ENCODE peak calls at places on chromosomes 16 and 17, in eight cellular contexts. One of them, this sample, is unnamed.

GRCh38 chr16:88264641-88265285 is 118.0 kb upstream of the ZNF469 start:
- DNase-seq in ovary: peak; percentile 97
- DNase-seq in transverse colon: peak; percentile 86
- DNase-seq in stomach: peak; percentile 94
- DNase-seq in tibial nerve: peak; percentile 93
- DNase-seq in SK-N-SH: no peak
- DNase-seq in K562: peak; percentile 94
- DNase-seq in H1: peak; percentile 70
- DNase-seq in this sample: peak; percentile 99

GRCh38 chr17:67116045-67116575 is 71.8 kb downstream of the CACNG1 start:
- DNase-seq in ovary: no peak
- DNase-seq in transverse colon: no peak
- DNase-seq in stomach: no peak
- DNase-seq in tibial nerve: no peak
- DNase-seq in SK-N-SH: no peak
- DNase-seq in K562: no peak
- DNase-seq in H1: no peak
- DNase-seq in this sample: no peak

GRCh38 chr16:50519602-50520001 is 28.6 kb upstream of the NKD1 start:
- DNase-seq in ovary: no peak
- DNase-seq in transverse colon: no peak
- DNase-seq in stomach: no peak
- DNase-seq in tibial nerve: no peak
- DNase-seq in SK-N-SH: no peak
- DNase-seq in K562: no peak
- DNase-seq in H1: no peak
- DNase-seq in this sample: no peak

GRCh38 chr17:78802008-78802407 is 19.9 kb upstream of the CYTH1 start:
- DNase-seq in ovary: no peak
- DNase-seq in transverse colon: no peak
- DNase-seq in stomach: no peak
- DNase-seq in tibial nerve: no peak
- DNase-seq in SK-N-SH: no peak
- DNase-seq in K562: no peak
- DNase-seq in H1: no peak
- DNase-seq in this sample: no peak

GRCh38 chr17:57739402-57740224 is 5.5 kb downstream of the CCDC182 start:
- DNase-seq in ovary: no peak
- DNase-seq in transverse colon: no peak
- DNase-seq in stomach: no peak
- DNase-seq in tibial nerve: no peak
- DNase-seq in SK-N-SH: peak; percentile 76
- DNase-seq in K562: peak; percentile 53
- DNase-seq in H1: no peak
- DNase-seq in this sample: no peak

GRCh38 chr17:82353484-82353883 is 5.6 kb upstream of the TEX19 start:
- DNase-seq in ovary: no peak
- DNase-seq in transverse colon: no peak
- DNase-seq in stomach: no peak
- DNase-seq in tibial nerve: no peak
- DNase-seq in SK-N-SH: no peak
- DNase-seq in K562: no peak
- DNase-seq in H1: no peak
- DNase-seq in this sample: no peak

GRCh38 chr17:14203392-14203791 is 33.3 kb downstream of the CDRT15 start:
- DNase-seq in ovary: no peak
- DNase-seq in transverse colon: no peak
- DNase-seq in stomach: no peak
- DNase-seq in tibial nerve: no peak
- DNase-seq in SK-N-SH: no peak
- DNase-seq in K562: peak; percentile 37
- DNase-seq in H1: no peak
- DNase-seq in this sample: no peak

GRCh38 chr17:9802294-9802693 is 10.9 kb upstream of the DHRS7C start:
- DNase-seq in ovary: no peak
- DNase-seq in transverse colon: no peak
- DNase-seq in stomach: no peak
- DNase-seq in tibial nerve: no peak
- DNase-seq in SK-N-SH: no peak
- DNase-seq in K562: no peak
- DNase-seq in H1: no peak
- DNase-seq in this sample: no peak

GRCh38 chr17:410674-411401 is 58.2 kb upstream of the RPH3AL start:
- DNase-seq in ovary: no peak
- DNase-seq in transverse colon: peak; percentile 30
- DNase-seq in stomach: no peak
- DNase-seq in tibial nerve: no peak
- DNase-seq in SK-N-SH: peak; percentile 48
- DNase-seq in K562: peak; percentile 62
- DNase-seq in H1: peak; percentile 52
- DNase-seq in this sample: no peak

GRCh38 chr16:13402601-13403000 is 501.2 kb downstream of the SHISA9 start:
- DNase-seq in ovary: no peak
- DNase-seq in transverse colon: no peak
- DNase-seq in stomach: no peak
- DNase-seq in tibial nerve: no peak
- DNase-seq in SK-N-SH: no peak
- DNase-seq in K562: no peak
- DNase-seq in H1: no peak
- DNase-seq in this sample: no peak

GRCh38 chr17:1493291-1493980 is 950 bp upstream of the MYO1C start:
- DNase-seq in ovary: no peak
- DNase-seq in transverse colon: peak; percentile 66
- DNase-seq in stomach: peak; percentile 53
- DNase-seq in tibial nerve: no peak
- DNase-seq in SK-N-SH: no peak
- DNase-seq in K562: no peak
- DNase-seq in H1: no peak
- DNase-seq in this sample: peak; percentile 78

GRCh38 chr16:46915483-46916025 is 31.4 kb downstream of the GPT2 start:
- DNase-seq in ovary: no peak
- DNase-seq in transverse colon: no peak
- DNase-seq in stomach: no peak
- DNase-seq in tibial nerve: no peak
- DNase-seq in SK-N-SH: no peak
- DNase-seq in K562: no peak
- DNase-seq in H1: no peak
- DNase-seq in this sample: no peak

GRCh38 chr16:46916980-46917379 is 32.8 kb downstream of the GPT2 start:
- DNase-seq in ovary: no peak
- DNase-seq in transverse colon: no peak
- DNase-seq in stomach: no peak
- DNase-seq in tibial nerve: no peak
- DNase-seq in SK-N-SH: peak; percentile 43
- DNase-seq in K562: peak; percentile 60
- DNase-seq in H1: no peak
- DNase-seq in this sample: no peak

GRCh38 chr16:46920402-46921068 is 36.4 kb downstream of the GPT2 start:
- DNase-seq in ovary: no peak
- DNase-seq in transverse colon: peak; percentile 64
- DNase-seq in stomach: peak; percentile 95
- DNase-seq in tibial nerve: no peak
- DNase-seq in SK-N-SH: no peak
- DNase-seq in K562: no peak
- DNase-seq in H1: no peak
- DNase-seq in this sample: no peak

GRCh38 chr16:46918905-46919792 is 35.0 kb downstream of the GPT2 start:
- DNase-seq in ovary: no peak
- DNase-seq in transverse colon: peak; percentile 22
- DNase-seq in stomach: peak; percentile 86
- DNase-seq in tibial nerve: no peak
- DNase-seq in SK-N-SH: no peak
- DNase-seq in K562: peak; percentile 65
- DNase-seq in H1: no peak
- DNase-seq in this sample: no peak

GRCh38 chr16:46918400-46918799 is 34.2 kb downstream of the GPT2 start:
- DNase-seq in ovary: no peak
- DNase-seq in transverse colon: no peak
- DNase-seq in stomach: no peak
- DNase-seq in tibial nerve: no peak
- DNase-seq in SK-N-SH: no peak
- DNase-seq in K562: no peak
- DNase-seq in H1: no peak
- DNase-seq in this sample: no peak
- TF ChIP-seq EP300 in ovary: no peak
- TF ChIP-seq EP300 in transverse colon: no peak
- TF ChIP-seq EP300 in stomach: no peak
- TF ChIP-seq EP300 in tibial nerve: no peak
- TF ChIP-seq EP300 in SK-N-SH: no peak
- TF ChIP-seq EP300 in K562: no peak
- TF ChIP-seq EP300 in H1: no peak
- TF ChIP-seq EP300 in this sample: no peak

GRCh38 chr16:85941863-85942644 is 43.1 kb downstream of the IRF8 start:
- DNase-seq in ovary: no peak
- DNase-seq in transverse colon: no peak
- DNase-seq in stomach: no peak
- DNase-seq in tibial nerve: no peak
- DNase-seq in SK-N-SH: no peak
- DNase-seq in K562: no peak
- DNase-seq in H1: no peak
- DNase-seq in this sample: no peak
- H3K27me3 ChIP-seq in ovary: no peaks in the 10 kb centered on the region
- H3K27me3 ChIP-seq in transverse colon: no peaks in the 10 kb centered on the region
- H3K27me3 ChIP-seq in stomach: peaks cover 14% of the 10 kb centered on the region
- H3K27me3 ChIP-seq in tibial nerve: no peaks in the 10 kb centered on the region
- H3K27me3 ChIP-seq in SK-N-SH: peaks cover 72% of the 10 kb centered on the region
- H3K27me3 ChIP-seq in K562: peaks cover 73% of the 10 kb centered on the region
- H3K27me3 ChIP-seq in H1: no peaks in the 10 kb centered on the region
- H3K27me3 ChIP-seq in this sample: no peaks in the 10 kb centered on the region

GRCh38 chr16:30096105-30096861 is at the start of gene YPEL3:
- DNase-seq in ovary: peak; percentile 93
- DNase-seq in transverse colon: peak; percentile 96
- DNase-seq in stomach: peak; percentile 96
- DNase-seq in tibial nerve: peak; percentile 89
- DNase-seq in SK-N-SH: peak; percentile 99
- DNase-seq in K562: peak; percentile 93
- DNase-seq in H1: peak; percentile 88
- DNase-seq in this sample: peak; percentile 98
- H3K4me3 ChIP-seq in ovary: peak within 1 kb of the TSS; percentile 85
- H3K4me3 ChIP-seq in transverse colon: peak within 1 kb of the TSS; percentile 88
- H3K4me3 ChIP-seq in stomach: peak within 1 kb of the TSS; percentile 84
- H3K4me3 ChIP-seq in tibial nerve: peak within 1 kb of the TSS; percentile 93
- H3K4me3 ChIP-seq in SK-N-SH: peak within 1 kb of the TSS; percentile 47
- H3K4me3 ChIP-seq in K562: peak within 1 kb of the TSS; percentile 33
- H3K4me3 ChIP-seq in H1: peak within 1 kb of the TSS; percentile 100
- H3K4me3 ChIP-seq in this sample: peak within 1 kb of the TSS; percentile 88

GRCh38 chr17:40596261-40596919 is 31.1 kb upstream of the CCR7 start:
- DNase-seq in ovary: no peak
- DNase-seq in transverse colon: no peak
- DNase-seq in stomach: no peak
- DNase-seq in tibial nerve: no peak
- DNase-seq in SK-N-SH: peak; percentile 32
- DNase-seq in K562: peak; percentile 69
- DNase-seq in H1: no peak
- DNase-seq in this sample: no peak

GRCh38 chr17:40600486-40601046 is 35.3 kb upstream of the CCR7 start:
- DNase-seq in ovary: no peak
- DNase-seq in transverse colon: no peak
- DNase-seq in stomach: no peak
- DNase-seq in tibial nerve: no peak
- DNase-seq in SK-N-SH: no peak
- DNase-seq in K562: no peak
- DNase-seq in H1: peak; percentile 20
- DNase-seq in this sample: no peak

GRCh38 chr17:40597168-40598020 is 32.1 kb upstream of the CCR7 start:
- DNase-seq in ovary: no peak
- DNase-seq in transverse colon: no peak
- DNase-seq in stomach: no peak
- DNase-seq in tibial nerve: no peak
- DNase-seq in SK-N-SH: no peak
- DNase-seq in K562: no peak
- DNase-seq in H1: no peak
- DNase-seq in this sample: no peak

GRCh38 chr17:40598021-40598927 is 33.0 kb upstream of the CCR7 start:
- DNase-seq in ovary: no peak
- DNase-seq in transverse colon: no peak
- DNase-seq in stomach: no peak
- DNase-seq in tibial nerve: no peak
- DNase-seq in SK-N-SH: no peak
- DNase-seq in K562: no peak
- DNase-seq in H1: no peak
- DNase-seq in this sample: no peak

GRCh38 chr17:40598928-40599627 is 33.8 kb upstream of the CCR7 start:
- DNase-seq in ovary: peak; percentile 36
- DNase-seq in transverse colon: peak; percentile 41
- DNase-seq in stomach: no peak
- DNase-seq in tibial nerve: peak; percentile 47
- DNase-seq in SK-N-SH: no peak
- DNase-seq in K562: no peak
- DNase-seq in H1: no peak
- DNase-seq in this sample: no peak
- TF ChIP-seq EP300 in ovary: peak; percentile 68
- TF ChIP-seq EP300 in transverse colon: no peak
- TF ChIP-seq EP300 in stomach: no peak
- TF ChIP-seq EP300 in tibial nerve: peak; percentile 72
- TF ChIP-seq EP300 in SK-N-SH: no peak
- TF ChIP-seq EP300 in K562: no peak
- TF ChIP-seq EP300 in H1: no peak
- TF ChIP-seq EP300 in this sample: no peak

DNA sequence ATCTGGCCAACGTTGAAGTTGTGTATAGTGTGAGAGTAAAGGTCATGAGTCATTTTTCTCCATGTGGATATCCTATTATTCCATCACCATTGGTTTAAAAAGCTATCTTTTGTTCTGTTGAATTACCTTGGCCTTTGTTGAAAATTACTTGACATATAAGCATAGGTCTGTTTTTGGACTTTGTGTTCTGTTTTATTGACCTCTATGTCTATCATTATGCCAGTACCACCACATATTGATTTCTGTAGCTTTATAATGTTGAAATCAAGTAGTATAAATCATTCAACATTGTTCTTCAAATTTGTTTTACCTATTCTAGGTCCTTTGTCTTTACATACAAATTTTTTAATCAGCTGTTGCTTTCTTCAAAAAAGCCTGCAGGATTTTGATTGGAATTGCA is 58.5 kb downstream of the NLK start:
- DNase-seq in ovary: no peak
- DNase-seq in transverse colon: no peak
- DNase-seq in stomach: no peak
- DNase-seq in tibial nerve: no peak
- DNase-seq in SK-N-SH: no peak
- DNase-seq in K562: no peak
- DNase-seq in H1: no peak
- DNase-seq in this sample: no peak
- H3K27me3 ChIP-seq in ovary: no peaks in the 10 kb centered on the region
- H3K27me3 ChIP-seq in transverse colon: no peaks in the 10 kb centered on the region
- H3K27me3 ChIP-seq in stomach: no peaks in the 10 kb centered on the region
- H3K27me3 ChIP-seq in tibial nerve: no peaks in the 10 kb centered on the region
- H3K27me3 ChIP-seq in SK-N-SH: no peaks in the 10 kb centered on the region
- H3K27me3 ChIP-seq in K562: no peaks in the 10 kb centered on the region
- H3K27me3 ChIP-seq in H1: no peaks in the 10 kb centered on the region
- H3K27me3 ChIP-seq in this sample: no peaks in the 10 kb centered on the region